ENCODE peak calls at places on chromosomes 1 and 21, in four cellular contexts. C is A549, N is choroid plexus epithelial cell, M is substantia nigra. D is an unnamed sample.

GRCh38 chr21:44920694-44921604 is at the start of gene ITGB2:
- DNase-seq in C (no peak), N (no peak), M (no peak), D (peak; percentile 86)

GRCh38 chr1:108478429-108479015 is 28.4 kb downstream of the NBPF6 start:
- DNase-seq in M (no peak), C (no peak), N (no peak), D (no peak)

GRCh38 chr1:47580451-47580980 is 142.7 kb downstream of the FOXD2 start:
- DNase-seq in C (no peak), N (no peak), M (no peak), D (no peak)

GRCh38 chr1:228471762-228472398 is 15.3 kb upstream of the RNF187 start:
- DNase-seq in N (peak; percentile 85), M (no peak), C (peak; percentile 75), D (no peak)

GRCh38 chr1:236947794-236948193 is 56.4 kb downstream of the MT1HL1 start:
- DNase-seq in N (no peak), M (no peak), C (no peak), D (no peak)

GRCh38 chr1:115170972-115171392 is 81.7 kb upstream of the TSPAN2 start:
- DNase-seq in N (no peak), C (no peak), M (no peak), D (no peak)

GRCh38 chr1:52549267-52549666 is 3.6 kb downstream of the TUT4 start:
- DNase-seq in C (no peak), N (no peak), M (no peak), D (no peak)

GRCh38 chr1:53292690-53293089 is 35.2 kb downstream of the LRP8 start:
- DNase-seq in M (no peak), N (no peak), C (no peak), D (no peak)

GRCh38 chr1:11648039-11648438 is 6.2 kb downstream of the FBXO2 start:
- DNase-seq in C (no peak), N (no peak), M (peak; percentile 88), D (no peak)

GRCh38 chr1:166200743-166201142 is 33.9 kb upstream of the FAM78B start:
- DNase-seq in N (no peak), M (no peak), C (no peak), D (no peak)

GRCh38 chr1:57489342-57490036 is 65.6 kb upstream of the DAB1 start:
- DNase-seq in M (no peak), N (peak; percentile 82), C (no peak), D (no peak)

GRCh38 chr1:29651684-29652665 is 415.7 kb downstream of the PTPRU start:
- DNase-seq in N (no peak), M (no peak), C (no peak), D (no peak)

GRCh38 chr1:172163479-172164215 is 256.8 kb upstream of the C1orf105 start:
- DNase-seq in N (peak; percentile 80), M (no peak), C (no peak), D (no peak)

GRCh38 chr1:43632135-43632670 is 17.7 kb upstream of the KDM4A start:
- DNase-seq in M (no peak), C (no peak), N (no peak), D (no peak)

D was measured in Peyer's patch.